ENCODE peak calls at places on chromosomes 3 and 15, in four cellular contexts. A is HS-5, C is GM20000, U is NCI-H2029 treated with DMSO at 0.1 percent for 48 hours. R is an unnamed sample.

GRCh38 chr3:133836497-133837158 is 31.0 kb downstream of the SRPRB start:
- DNase-seq in A (no peak), C (no peak), U (no peak), R (no peak)

GRCh38 chr3:41202834-41203345 is 3.6 kb downstream of the CTNNB1 start:
- DNase-seq in U (peak), C (peak), A (peak), R (no peak)

GRCh38 chr3:62374375-62374876 is 1.1 kb upstream of the FEZF2 start:
- DNase-seq in A (no peak), C (peak), U (no peak), R (no peak)

GRCh38 chr3:25910997-25911396 is 121.1 kb downstream of the OXSM start:
- DNase-seq in C (peak), A (no peak), U (no peak), R (no peak)

GRCh38 chr3:114518409-114518808 is 224.6 kb downstream of the TIGIT start:
- DNase-seq in U (no peak), C (no peak), A (no peak), R (no peak)

GRCh38 chr3:12471228-12471627 is 13.1 kb upstream of the TSEN2 start:
- DNase-seq in U (no peak), A (no peak), C (no peak), R (no peak)

GRCh38 chr3:109563149-109563548 is 225.8 kb upstream of the DPPA4 start:
- DNase-seq in C (no peak), A (no peak), U (no peak), R (no peak)

GRCh38 chr15:72201346-72202029 is 3.9 kb upstream of the GRAMD2A start:
- DNase-seq in C (no peak), A (no peak), U (no peak), R (no peak)

GRCh38 chr3:52763466-52763865 is 7.3 kb downstream of the NEK4 start:
- DNase-seq in A (no peak), U (no peak), C (no peak), R (no peak)